ENCODE peak calls at places on chromosomes 7 and 10, in ten cellular contexts. P, Y, L, Z, E, G, T, R, Q and U are unnamed samples.

GRCh38 chr7:155530601-155531000 is 15.8 kb downstream of the CNPY1 start:
- DNase-seq in P (no peak), Y (peak), L (no peak), Z (no peak), E (no peak), G (peak), T (no peak), R (no peak), Q (no peak), U (no peak)

GRCh38 chr7:14834888-14835287 is 67.7 kb downstream of the DGKB start:
- DNase-seq in P (peak), Y (no peak), L (no peak), Z (no peak), E (no peak), G (no peak), T (no peak), R (no peak), Q (peak), U (no peak)

GRCh38 chr7:49852619-49853462 is 79.4 kb downstream of the VWC2 start:
- DNase-seq in P (peak), Y (no peak), L (peak), Z (peak), E (peak), G (no peak), T (no peak), R (peak), Q (peak), U (peak)

GRCh38 chr7:155867734-155868400 is 55.6 kb upstream of the SHH start:
- DNase-seq in P (no peak), Y (no peak), L (no peak), Z (no peak), E (no peak), G (no peak), T (peak), R (no peak), Q (no peak), U (no peak)

GRCh38 chr7:122137291-122138077 is 6.6 kb downstream of the AASS start:
- DNase-seq in P (no peak), Y (no peak), L (no peak), Z (no peak), E (no peak), G (no peak), T (no peak), R (peak), Q (peak), U (peak)

GRCh38 chr7:8831386-8831785 is 398.0 kb downstream of the NXPH1 start:
- DNase-seq in P (peak), Y (no peak), L (no peak), Z (no peak), E (no peak), G (no peak), T (no peak), R (no peak), Q (no peak), U (no peak)

GRCh38 chr10:32155075-32155516 is 98.9 kb upstream of the KIF5B start:
- DNase-seq in P (peak), Y (no peak), L (peak), Z (no peak), E (no peak), G (no peak), T (no peak), R (peak), Q (peak), U (no peak)

GRCh38 chr10:122197823-122198222 is 73.3 kb upstream of the BTBD16 start:
- DNase-seq in P (no peak), Y (no peak), L (no peak), Z (no peak), E (no peak), G (no peak), T (no peak), R (no peak), Q (no peak), U (no peak)

GRCh38 chr10:5888352-5888751 is 1.3 kb downstream of the ANKRD16 start:
- DNase-seq in P (peak), Y (no peak), L (peak), Z (no peak), E (no peak), G (no peak), T (peak), R (peak), Q (peak), U (no peak)

GRCh38 chr7:88281729-88282128 is 25.0 kb downstream of the STEAP4 start:
- DNase-seq in P (peak), Y (no peak), L (no peak), Z (no peak), E (no peak), G (no peak), T (no peak), R (no peak), Q (no peak), U (no peak)

GRCh38 chr7:114885836-114886235 is 36.1 kb upstream of the MDFIC start:
- DNase-seq in P (peak), Y (no peak), L (peak), Z (no peak), E (no peak), G (no peak), T (no peak), R (no peak), Q (peak), U (no peak)

GRCh38 chr7:16744518-16745250 is 8.9 kb upstream of the TSPAN13 start:
- DNase-seq in P (no peak), Y (no peak), L (no peak), Z (no peak), E (no peak), G (no peak), T (no peak), R (no peak), Q (no peak), U (no peak)

GRCh38 chr7:47693161-47693740 is 111.3 kb upstream of the TNS3 start:
- DNase-seq in P (peak), Y (no peak), L (peak), Z (no peak), E (no peak), G (no peak), T (no peak), R (peak), Q (peak), U (no peak)

GRCh38 chr7:150695654-150696053 is 10.1 kb downstream of the GIMAP2 start:
- DNase-seq in P (no peak), Y (no peak), L (no peak), Z (no peak), E (no peak), G (no peak), T (no peak), R (no peak), Q (no peak), U (no peak)

GRCh38 chr7:28106316-28106957 is 74.2 kb downstream of the JAZF1 start:
- DNase-seq in P (no peak), Y (no peak), L (no peak), Z (no peak), E (peak), G (no peak), T (no peak), R (peak), Q (no peak), U (no peak)

GRCh38 chr10:4807803-4808507 is 18.1 kb upstream of the AKR1E2 start:
- DNase-seq in P (peak), Y (no peak), L (peak), Z (no peak), E (no peak), G (no peak), T (no peak), R (peak), Q (peak), U (peak)

GRCh38 chr10:3775671-3776551 is 9.1 kb downstream of the KLF6 start:
- DNase-seq in P (peak), Y (no peak), L (peak), Z (no peak), E (no peak), G (no peak), T (peak), R (peak), Q (peak), U (no peak)

GRCh38 chr7:103636153-103636552 is 190.1 kb upstream of the SLC26A5 start:
- DNase-seq in P (peak), Y (no peak), L (peak), Z (no peak), E (no peak), G (no peak), T (no peak), R (no peak), Q (peak), U (no peak)

GRCh38 chr7:108028111-108028510 is 25.1 kb upstream of the LAMB1 start:
- DNase-seq in P (peak), Y (no peak), L (no peak), Z (no peak), E (no peak), G (no peak), T (no peak), R (no peak), Q (no peak), U (no peak)

GRCh38 chr7:27435461-27435860 is 192.9 kb downstream of the EVX1 start:
- DNase-seq in P (peak), Y (no peak), L (no peak), Z (no peak), E (no peak), G (no peak), T (no peak), R (peak), Q (no peak), U (no peak)

GRCh38 chr7:55570939-55571338 is 1.4 kb downstream of the VOPP1 start:
- DNase-seq in P (peak), Y (no peak), L (peak), Z (no peak), E (no peak), G (no peak), T (no peak), R (peak), Q (peak), U (peak)

GRCh38 chr7:40305229-40305628 is 170.4 kb downstream of the SUGCT start:
- DNase-seq in P (no peak), Y (no peak), L (no peak), Z (no peak), E (no peak), G (no peak), T (no peak), R (no peak), Q (no peak), U (no peak)

GRCh38 chr10:72241853-72242252 is 25.8 kb upstream of the ASCC1 start:
- DNase-seq in P (no peak), Y (no peak), L (no peak), Z (no peak), E (no peak), G (no peak), T (no peak), R (no peak), Q (no peak), U (no peak)

GRCh38 chr7:85688712-85689111 is 501.9 kb upstream of the SEMA3D start:
- DNase-seq in P (no peak), Y (no peak), L (no peak), Z (no peak), E (no peak), G (no peak), T (no peak), R (no peak), Q (peak), U (no peak)

GRCh38 chr7:121547341-121548092 is 151.4 kb upstream of the FAM3C start:
- DNase-seq in P (peak), Y (no peak), L (peak), Z (no peak), E (peak), G (no peak), T (no peak), R (peak), Q (peak), U (peak)

GRCh38 chr10:43892062-43892765 is 243.5 kb upstream of the ZNF32 start:
- DNase-seq in P (peak), Y (no peak), L (peak), Z (no peak), E (peak), G (no peak), T (no peak), R (peak), Q (peak), U (no peak)

GRCh38 chr10:89706011-89706410 is 4.6 kb downstream of the KIF20B start:
- DNase-seq in P (no peak), Y (no peak), L (peak), Z (no peak), E (no peak), G (no peak), T (no peak), R (peak), Q (peak), U (no peak)
- H3K4me3 ChIP-seq in P (no peak), Y (no peak), L (no peak), Z (no peak), E (no peak), G (no peak), T (no peak), R (no peak), Q (no peak), U (no peak)

GRCh38 chr10:50648935-50649227 is 25.1 kb upstream of the SGMS1 start:
- DNase-seq in P (no peak), Y (no peak), L (no peak), Z (no peak), E (no peak), G (no peak), T (no peak), R (no peak), Q (no peak), U (no peak)
- TF ChIP-seq CTCF in P (no peak), Y (no peak), L (no peak), Z (no peak), E (no peak), G (no peak), T (no peak), R (no peak), Q (no peak), U (no peak)

DNA sequence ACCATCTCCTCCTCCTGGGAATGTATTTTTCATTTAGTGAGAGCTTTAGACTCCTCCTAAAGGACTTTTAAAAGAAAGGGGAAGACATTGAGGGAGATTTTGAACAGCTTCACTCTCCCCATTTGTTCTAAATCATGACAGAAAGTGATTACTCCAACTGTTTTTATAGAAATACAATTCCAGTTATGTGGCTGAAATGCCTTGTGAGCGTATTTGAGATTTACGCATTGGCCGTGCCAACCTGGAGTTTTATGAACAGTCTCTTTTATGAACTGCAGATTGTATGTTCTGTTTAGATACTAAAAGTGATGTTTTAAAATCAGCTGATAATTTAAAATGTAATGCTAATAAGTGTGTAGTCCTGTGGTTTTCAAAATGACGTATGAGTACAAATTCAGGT is 5.9 kb downstream of the CELF2 start:
- DNase-seq in P (no peak), Y (no peak), L (no peak), Z (no peak), E (no peak), G (no peak), T (no peak), R (no peak), Q (no peak), U (no peak)
- H3K4me3 ChIP-seq in P (no peak), Y (no peak), L (no peak), Z (no peak), E (no peak), G (peak), T (no peak), R (no peak), Q (no peak), U (no peak)

GRCh38 chr7:32161708-32162107 is 91.5 kb upstream of the PDE1C start:
- DNase-seq in P (peak), Y (no peak), L (peak), Z (no peak), E (no peak), G (no peak), T (no peak), R (peak), Q (peak), U (no peak)

GRCh38 chr7:32163141-32163806 is 93.1 kb upstream of the PDE1C start:
- DNase-seq in P (peak), Y (no peak), L (peak), Z (no peak), E (no peak), G (peak), T (peak), R (peak), Q (peak), U (peak)

GRCh38 chr7:32163911-32164310 is 93.7 kb upstream of the PDE1C start:
- DNase-seq in P (no peak), Y (no peak), L (no peak), Z (no peak), E (no peak), G (no peak), T (no peak), R (no peak), Q (peak), U (no peak)

GRCh38 chr7:32167256-32167655 is 97.0 kb upstream of the PDE1C start:
- DNase-seq in P (no peak), Y (no peak), L (no peak), Z (no peak), E (no peak), G (no peak), T (no peak), R (no peak), Q (no peak), U (no peak)

DNA sequence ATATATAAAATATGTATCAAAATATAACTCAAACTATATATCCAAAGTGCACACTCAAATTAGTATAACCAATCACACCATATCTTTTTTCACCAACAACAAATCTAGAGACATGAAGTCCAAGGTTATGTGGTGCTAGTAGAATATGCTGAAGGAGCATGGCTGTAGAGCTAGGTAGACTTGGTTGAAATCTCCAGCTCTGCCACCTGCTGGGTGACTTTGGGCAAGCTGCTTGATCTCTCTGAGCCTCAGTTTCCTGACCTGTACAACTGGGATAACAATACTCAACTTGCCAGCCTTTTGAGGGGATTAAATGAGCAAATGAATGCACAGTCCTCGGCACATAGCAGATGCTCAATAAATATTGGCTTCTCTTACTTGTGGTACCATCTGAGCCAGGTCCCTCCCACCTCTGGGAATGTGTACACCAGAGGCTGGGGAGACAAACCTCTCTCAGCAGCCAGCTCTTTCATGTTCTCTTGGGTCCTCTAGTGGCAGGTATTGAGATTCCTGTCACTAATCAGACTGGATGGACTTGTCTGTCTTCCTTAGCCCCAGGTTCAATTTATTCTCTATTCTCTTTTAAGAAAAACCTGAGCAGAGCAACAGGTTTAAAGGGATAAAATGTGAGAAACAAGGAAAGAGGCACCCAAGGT is 94.3 kb upstream of the PDE1C start:
- DNase-seq in P (peak), Y (no peak), L (peak), Z (no peak), E (peak), G (no peak), T (no peak), R (peak), Q (peak), U (no peak)
- TF ChIP-seq CTCF in P (peak), Y (peak), L (peak), Z (peak), E (peak), G (peak), T (peak), R (peak), Q (peak), U (peak)

GRCh38 chr7:83882551-83882950 is 233.6 kb upstream of the SEMA3E start:
- DNase-seq in P (no peak), Y (no peak), L (peak), Z (no peak), E (no peak), G (no peak), T (no peak), R (no peak), Q (peak), U (no peak)
- H3K4me3 ChIP-seq in P (no peak), Y (no peak), L (no peak), Z (no peak), E (no peak), G (no peak), T (no peak), R (no peak), Q (no peak), U (no peak)

GRCh38 chr7:41694490-41694889 is 8.4 kb downstream of the INHBA start:
- DNase-seq in P (no peak), Y (no peak), L (no peak), Z (no peak), E (no peak), G (no peak), T (no peak), R (no peak), Q (no peak), U (no peak)

GRCh38 chr7:41696323-41696916 is 6.5 kb downstream of the INHBA start:
- DNase-seq in P (peak), Y (peak), L (peak), Z (peak), E (peak), G (peak), T (peak), R (peak), Q (peak), U (peak)

GRCh38 chr7:41695661-41696322 is 7.1 kb downstream of the INHBA start:
- DNase-seq in P (no peak), Y (no peak), L (no peak), Z (no peak), E (no peak), G (no peak), T (no peak), R (peak), Q (peak), U (no peak)

GRCh38 chr7:41691286-41691966 is 11.5 kb downstream of the INHBA start:
- DNase-seq in P (no peak), Y (no peak), L (no peak), Z (no peak), E (no peak), G (no peak), T (no peak), R (no peak), Q (no peak), U (no peak)

DNA sequence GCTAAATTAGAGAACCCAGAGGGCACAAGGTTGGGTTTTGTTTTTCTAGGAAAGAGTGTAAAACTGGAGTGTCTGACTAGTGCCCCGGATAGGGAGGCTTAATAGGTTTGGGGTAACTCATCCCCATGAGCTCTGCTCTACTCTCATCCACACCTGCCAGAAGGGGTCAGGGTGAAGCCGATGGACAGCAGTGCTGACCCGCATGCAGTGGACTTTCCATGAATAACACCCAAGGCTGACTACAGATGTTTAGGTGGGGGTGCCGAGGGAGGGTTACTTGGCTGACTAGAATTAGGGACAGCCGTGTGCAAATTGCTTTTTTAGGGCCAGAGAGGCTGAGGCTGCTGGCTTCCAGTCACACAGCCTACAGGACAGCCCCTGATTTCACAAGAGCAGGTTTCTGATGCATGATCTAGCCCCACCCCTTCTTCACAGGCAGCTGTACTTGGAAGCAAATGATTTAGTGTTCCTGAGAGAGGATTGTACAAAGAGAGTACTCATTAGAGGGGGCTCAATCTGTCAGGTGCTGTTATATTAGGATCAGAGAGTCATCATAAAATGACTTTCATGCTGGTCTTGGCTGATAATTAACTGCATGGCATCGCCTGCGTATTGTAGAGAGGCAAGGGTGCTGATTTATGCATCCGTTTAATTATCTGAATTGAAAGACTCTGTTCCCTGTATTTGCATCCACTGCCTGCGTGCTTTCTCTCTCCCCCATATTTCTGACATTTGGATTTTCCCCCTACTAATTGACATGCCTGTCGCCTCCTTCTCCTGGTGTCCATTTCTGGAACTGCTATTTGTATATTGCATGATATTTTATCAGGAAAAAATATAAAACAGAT is 9.5 kb downstream of the INHBA start:
- DNase-seq in P (no peak), Y (no peak), L (no peak), Z (no peak), E (no peak), G (no peak), T (no peak), R (peak), Q (peak), U (no peak)
- TF ChIP-seq CTCF in P (peak), Y (peak), L (peak), Z (peak), E (peak), G (no peak), T (peak), R (peak), Q (peak), U (peak)